ENCODE peak calls at places on chromosomes 5 and 9, in eight cellular contexts. X is fibroblast of mammary gland; Y is astrocyte; F is B cell; G is activated CD4-positive, alpha-beta T cell treated with anti-CD3 and anti-CD28 coated beads, Interleukin-2, amount 50 U/mL, for 24 hours; V is foreskin fibroblast; H is upper lobe of right lung; M is myocyte. R is an unnamed sample.

GRCh38 chr9:90802534-90802933 is 915 bp downstream of the SYK start:
- DNase-seq in F (no peak), H (no peak), Y (no peak), M (no peak), V (no peak), X (no peak), G (no peak), R (no peak)

GRCh38 chr5:52801329-52801728 is 13.6 kb downstream of the ITGA1 start:
- DNase-seq in Y (peak; percentile 16), H (no peak), G (no peak), F (no peak), X (peak; percentile 36), M (peak; percentile 38), V (peak; percentile 50), R (no peak)

GRCh38 chr9:110847661-110848060 is 179.1 kb downstream of the MUSK start:
- DNase-seq in G (no peak), V (no peak), H (no peak), Y (peak; percentile 16), M (peak; percentile 24), F (no peak), X (peak; percentile 42), R (no peak)

GRCh38 chr5:68484307-68485068 is 268.9 kb downstream of the PIK3R1 start:
- DNase-seq in X (peak; percentile 65), H (no peak), F (no peak), V (peak; percentile 77), G (no peak), Y (peak; percentile 61), M (no peak), R (no peak)

GRCh38 chr5:107558951-107559350 is 111.8 kb downstream of the EFNA5 start:
- DNase-seq in X (no peak), M (no peak), H (no peak), Y (no peak), G (no peak), V (no peak), F (no peak), R (no peak)

GRCh38 chr5:124738751-124739559 is 7.5 kb downstream of the ZNF608 start:
- DNase-seq in X (no peak), F (no peak), V (peak; percentile 55), G (no peak), H (no peak), M (no peak), Y (no peak), R (no peak)

GRCh38 chr9:354453-354852 is 139.8 kb downstream of the DOCK8 start:
- DNase-seq in F (no peak), G (no peak), H (peak; percentile 80), X (no peak), V (no peak), M (no peak), Y (no peak), R (no peak)

GRCh38 chr9:121636411-121636865 is 15.0 kb upstream of the DAB2IP start:
- DNase-seq in V (peak; percentile 52), H (no peak), X (peak; percentile 38), F (no peak), G (no peak), M (peak; percentile 34), Y (peak; percentile 32), R (no peak)

GRCh38 chr5:76746677-76747076 is 30.8 kb downstream of the F2R start:
- DNase-seq in G (no peak), F (no peak), H (no peak), X (no peak), V (no peak), Y (no peak), M (no peak), R (no peak)

GRCh38 chr5:74141053-74141452 is 499.5 kb downstream of the ENC1 start:
- DNase-seq in M (peak; percentile 24), V (peak; percentile 49), F (no peak), X (peak; percentile 35), Y (peak; percentile 64), H (no peak), G (no peak), R (no peak)

GRCh38 chr5:90802695-90803317 is 244.2 kb downstream of the ADGRV1 start:
- DNase-seq in G (no peak), M (peak; percentile 33), Y (peak; percentile 12), X (peak; percentile 43), V (peak; percentile 50), H (no peak), F (no peak), R (no peak)

GRCh38 chr5:141845371-141845821 is 32.8 kb downstream of the PCDH1 start:
- DNase-seq in X (no peak), M (no peak), Y (no peak), H (no peak), G (peak; percentile 11), F (no peak), V (no peak), R (no peak)

GRCh38 chr5:142494119-142494518 is 169.3 kb upstream of the SPRY4 start:
- DNase-seq in G (no peak), H (no peak), F (no peak), M (no peak), X (no peak), Y (no peak), V (no peak), R (no peak)

GRCh38 chr5:55737793-55738192 is at the start of gene DDX4:
- DNase-seq in F (no peak), X (no peak), G (no peak), V (no peak), H (no peak), M (no peak), Y (no peak), R (no peak)

GRCh38 chr5:62538017-62538942 is 40.3 kb upstream of the LRRC70 start:
- DNase-seq in F (no peak), M (no peak), H (no peak), X (peak; percentile 93), Y (peak; percentile 72), V (peak; percentile 48), G (no peak), R (no peak)

GRCh38 chr5:34826347-34826746 is 12.6 kb upstream of the TTC23L start:
- DNase-seq in M (peak; percentile 69), X (no peak), Y (peak; percentile 70), F (no peak), H (no peak), V (no peak), G (no peak), R (no peak)

GRCh38 chr9:33329117-33329563 is 38.8 kb downstream of the NFX1 start:
- DNase-seq in X (peak; percentile 95), H (no peak), M (peak; percentile 84), Y (peak; percentile 95), V (peak; percentile 91), G (no peak), F (no peak), R (peak; percentile 91)

GRCh38 chr5:126055348-126055729 is 367.9 kb upstream of the GRAMD2B start:
- DNase-seq in H (no peak), F (no peak), V (no peak), G (no peak), M (no peak), X (no peak), Y (no peak), R (no peak)

GRCh38 chr5:129046151-129046550 is 48.4 kb upstream of the ISOC1 start:
- DNase-seq in G (no peak), Y (no peak), M (no peak), X (peak; percentile 57), V (peak; percentile 42), H (no peak), F (no peak), R (no peak)

GRCh38 chr9:77743381-77743780 is 95.3 kb upstream of the GNA14 start:
- DNase-seq in G (no peak), V (peak; percentile 59), H (no peak), X (peak; percentile 31), Y (peak; percentile 81), F (no peak), M (no peak), R (no peak)

GRCh38 chr5:137296213-137296702 is 202.9 kb downstream of the SPOCK1 start:
- DNase-seq in G (no peak), F (no peak), X (no peak), V (peak; percentile 39), H (no peak), Y (peak; percentile 90), M (no peak), R (no peak)

GRCh38 chr5:159010611-159011497 is 88.9 kb downstream of the EBF1 start:
- DNase-seq in M (no peak), H (no peak), X (peak; percentile 50), F (no peak), V (peak; percentile 60), Y (no peak), G (no peak), R (no peak)

R was measured in RWPE2.